ENCODE peak calls at places on chromosomes 1 and 21, in nine cellular contexts. C is IMR-90, U is breast epithelium, T is stomach, Z is thyroid gland, Y is ovary, H is transverse colon, V is body of pancreas, K is adrenal gland. O is an unnamed sample.

GRCh38 chr1:183989078-183989577 is 48.4 kb downstream of the COLGALT2 start:
- DNase-seq in Y (no peak), U (no peak), V (peak; percentile 7), K (no peak), T (no peak), H (no peak), C (peak; percentile 95), Z (peak; percentile 37), O (peak; percentile 31)

GRCh38 chr1:6352138-6352563 is 41.4 kb downstream of the ACOT7 start:
- DNase-seq in U (peak; percentile 34), T (no peak), Z (no peak), V (no peak), K (no peak), H (peak; percentile 60), C (no peak), Y (no peak), O (peak; percentile 37)

GRCh38 chr1:106072909-106073600 is 983.4 kb upstream of the PRMT6 start:
- DNase-seq in U (no peak), V (no peak), C (no peak), K (no peak), Z (no peak), Y (no peak), H (no peak), T (no peak), O (no peak)

GRCh38 chr1:160256396-160257046 is 5.8 kb downstream of the DCAF8 start:
- DNase-seq in Y (no peak), C (peak; percentile 76), U (no peak), H (no peak), V (no peak), K (no peak), Z (peak; percentile 23), T (no peak), O (no peak)

GRCh38 chr1:225746361-225747179 is 31.1 kb upstream of the SRP9 start:
- DNase-seq in Y (peak; percentile 85), U (peak; percentile 67), T (peak; percentile 75), H (peak; percentile 71), Z (peak; percentile 53), K (peak; percentile 65), C (peak; percentile 90), V (peak; percentile 82), O (peak; percentile 46)

GRCh38 chr1:79005945-79006344 is 585 bp downstream of the ADGRL4 start:
- DNase-seq in T (no peak), V (no peak), U (no peak), K (no peak), C (peak; percentile 31), Y (no peak), H (no peak), Z (no peak), O (no peak)

GRCh38 chr1:233983811-233984210 is 79.3 kb downstream of the SLC35F3 start:
- DNase-seq in V (no peak), U (no peak), K (no peak), H (no peak), C (no peak), Z (no peak), T (no peak), Y (no peak), O (no peak)

GRCh38 chr1:84961316-84961715 is 35.6 kb downstream of the MCOLN2 start:
- DNase-seq in Z (no peak), V (no peak), K (no peak), U (no peak), C (no peak), T (no peak), H (no peak), Y (no peak), O (no peak)

GRCh38 chr1:153390938-153391710 is at the start of gene S100A8:
- DNase-seq in U (peak; percentile 63), T (peak; percentile 48), Z (peak; percentile 11), K (peak; percentile 37), H (peak; percentile 24), V (peak; percentile 19), C (no peak), Y (no peak), O (peak; percentile 90)

GRCh38 chr1:41661428-41662060 is 177.1 kb upstream of the EDN2 start:
- DNase-seq in Z (peak; percentile 24), H (no peak), T (no peak), C (no peak), V (peak; percentile 25), K (no peak), U (no peak), Y (no peak), O (no peak)

GRCh38 chr1:41662656-41663437 is 178.4 kb upstream of the EDN2 start:
- DNase-seq in V (peak; percentile 54), H (peak; percentile 24), Y (peak; percentile 43), Z (peak; percentile 62), U (peak; percentile 55), C (peak; percentile 84), T (no peak), K (peak; percentile 33), O (peak; percentile 56)

GRCh38 chr1:41662061-41662655 is 177.7 kb upstream of the EDN2 start:
- DNase-seq in U (peak; percentile 74), H (peak; percentile 67), Y (peak; percentile 48), C (peak; percentile 83), V (peak; percentile 66), Z (peak; percentile 72), K (peak; percentile 59), T (peak; percentile 57), O (peak; percentile 43)

GRCh38 chr1:41664861-41665640 is 180.6 kb upstream of the EDN2 start:
- DNase-seq in Y (peak; percentile 36), K (no peak), Z (peak; percentile 25), T (no peak), U (peak; percentile 93), H (no peak), V (no peak), C (peak; percentile 81), O (peak; percentile 36)

DNA sequence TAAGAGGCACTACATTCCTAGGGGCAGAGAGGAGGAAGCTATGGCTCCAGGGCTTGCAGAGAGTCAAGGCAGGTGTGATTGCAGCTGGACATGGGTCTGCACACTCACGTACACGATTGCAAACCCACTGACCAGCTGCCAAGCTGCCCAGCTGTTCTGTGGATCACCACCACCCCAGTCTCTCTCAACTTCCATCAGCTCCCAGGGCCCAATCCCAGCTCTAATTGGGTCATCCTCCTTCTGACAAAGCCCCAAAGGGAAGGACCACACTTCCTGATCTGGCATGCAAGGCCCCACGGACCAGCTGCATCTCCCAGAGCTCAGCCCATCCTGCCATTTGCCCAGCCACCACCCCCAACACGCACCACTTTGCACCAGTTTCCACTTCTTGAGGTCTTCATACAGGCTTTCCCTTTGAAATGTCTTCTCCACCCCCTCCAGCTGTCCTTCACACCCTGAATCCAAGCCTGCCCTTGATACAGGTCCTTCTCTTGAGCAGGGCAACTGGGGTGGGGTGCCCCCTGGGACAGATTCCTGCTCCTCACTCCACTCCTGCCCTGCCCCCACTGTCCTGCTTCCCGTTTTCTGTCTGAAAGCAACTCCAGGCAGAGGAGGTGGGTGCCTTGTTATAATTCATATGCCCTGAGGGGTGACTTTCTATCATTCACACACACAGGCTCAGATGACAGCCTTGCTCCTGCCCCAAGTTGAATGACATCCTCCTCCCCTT is 179.4 kb upstream of the EDN2 start:
- DNase-seq in K (no peak), C (peak; percentile 46), U (no peak), H (no peak), T (no peak), V (no peak), Z (no peak), Y (no peak), O (no peak)
- H3K27ac ChIP-seq in K (no peak overlapping the region), C (no peak overlapping the region), U (peak overlapping the region; percentile 97), H (peak overlapping the region; percentile 87), T (peak overlapping the region; percentile 91), V (no peak overlapping the region), Z (peak overlapping the region; percentile 86), Y (no peak overlapping the region), O (peak overlapping the region; percentile 80)

GRCh38 chr21:46455575-46456385 is 2.9 kb upstream of the DIP2A start:
- DNase-seq in K (peak; percentile 46), Y (no peak), U (no peak), T (no peak), C (peak; percentile 66), Z (no peak), H (peak; percentile 26), V (no peak), O (no peak)
- TF ChIP-seq POLR2A in K (no peak), Y (no peak), U (no peak), T (no peak), C (no peak), Z (no peak), H (no peak), V (no peak), O (no peak)

GRCh38 chr1:27650527-27651175 is 15.7 kb upstream of the FGR start:
- DNase-seq in V (no peak), T (no peak), K (no peak), C (peak; percentile 70), Y (no peak), H (no peak), U (no peak), Z (no peak), O (no peak)

GRCh38 chr1:27648602-27649305 is 13.8 kb upstream of the FGR start:
- DNase-seq in H (no peak), C (no peak), V (peak; percentile 48), U (no peak), T (no peak), Y (no peak), Z (no peak), K (no peak), O (no peak)

GRCh38 chr1:27652505-27652904 is 17.5 kb upstream of the FGR start:
- DNase-seq in T (no peak), U (no peak), K (no peak), Z (no peak), H (no peak), C (no peak), Y (no peak), V (no peak), O (no peak)

GRCh38 chr1:27649306-27649635 is 14.3 kb upstream of the FGR start:
- DNase-seq in C (no peak), H (no peak), Y (no peak), T (no peak), K (no peak), U (no peak), Z (no peak), V (no peak), O (no peak)

DNA sequence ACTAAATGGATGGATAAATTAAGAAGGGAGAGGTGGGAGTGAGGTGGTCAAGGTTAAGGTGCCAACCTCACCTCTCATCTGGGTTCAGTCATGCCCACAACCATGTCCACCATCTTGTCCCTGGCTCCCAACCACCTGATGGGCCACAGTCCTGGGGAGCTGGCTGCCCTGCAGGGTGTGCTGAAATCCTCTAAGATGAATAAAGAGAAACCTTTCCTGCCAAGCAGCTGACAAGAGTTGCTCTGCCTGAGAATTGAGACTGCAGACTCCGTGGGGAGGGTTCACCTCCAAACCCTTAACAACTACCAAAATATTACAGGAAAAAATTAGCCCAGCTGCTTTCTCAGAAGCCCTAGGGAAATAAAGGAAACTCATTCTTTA is 15.2 kb upstream of the FGR start:
- DNase-seq in Z (no peak), H (no peak), U (no peak), T (no peak), V (no peak), K (no peak), Y (no peak), C (no peak), O (no peak)
- H3K27ac ChIP-seq in Z (no peak overlapping the region), H (no peak overlapping the region), U (peak overlapping the region; percentile 1), T (no peak overlapping the region), V (no peak overlapping the region), K (no peak overlapping the region), Y (no peak overlapping the region), C (no peak overlapping the region), O (peak overlapping the region; percentile 24)

DNA sequence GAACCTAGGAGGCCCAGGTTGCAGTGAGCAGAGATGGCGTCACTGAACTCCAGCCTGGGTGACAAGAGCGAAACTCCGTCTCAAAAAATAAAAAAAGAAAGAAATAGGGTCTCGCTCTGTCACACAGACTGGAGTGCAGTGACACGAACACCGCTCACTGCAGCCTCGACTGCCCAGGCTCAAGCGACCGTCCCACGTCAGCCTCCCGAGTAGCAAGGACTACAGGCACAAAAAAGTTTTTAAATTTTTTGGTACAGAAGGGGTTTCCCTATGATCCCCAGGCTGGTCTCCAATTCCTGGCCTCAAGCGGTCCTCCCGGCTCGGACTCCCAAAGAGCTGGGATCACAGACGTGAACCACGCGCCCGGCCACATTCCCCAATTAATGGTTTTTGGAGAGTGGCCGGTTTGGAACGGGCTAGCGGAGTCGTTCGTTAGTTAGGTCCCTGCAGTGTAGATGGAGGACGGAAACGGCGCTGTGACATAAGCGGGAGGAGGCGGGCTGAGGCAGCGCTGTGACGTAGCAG is 611 bp upstream of the GUK1 start:
- DNase-seq in K (no peak), U (no peak), Z (no peak), Y (no peak), C (no peak), T (no peak), V (no peak), H (no peak), O (no peak)
- TF ChIP-seq POLR2A in K (no peak), U (no peak), Z (no peak), Y (peak; percentile 26), C (no peak), T (no peak), V (no peak), H (no peak), O (no peak)

O was measured in gastrocnemius medialis.